ENCODE peak calls at places on chromosomes 1 and 21, in six cellular contexts. One of them, this sample, is unnamed.

GRCh38 chr1:37905624-37906196 is 41.1 kb downstream of the INPP5B start:
- DNase-seq in Calu3: no peak
- DNase-seq in progenitor cell of endocrine pancreas: no peak
- DNase-seq in HEK293T: no peak
- DNase-seq in retina: no peak
- DNase-seq in stimulated activated CD8-positive, alpha-beta memory T cell treated with anti-CD3 and anti-CD28 coated beads, Interleukin-2, amount 100 ng/mL, for 48 hours: no peak
- DNase-seq in this sample: no peak

GRCh38 chr1:209706622-209707021 is 2.0 kb downstream of the HSD11B1 start:
- DNase-seq in Calu3: no peak
- DNase-seq in progenitor cell of endocrine pancreas: no peak
- DNase-seq in HEK293T: no peak
- DNase-seq in stimulated activated CD8-positive, alpha-beta memory T cell treated with anti-CD3 and anti-CD28 coated beads, Interleukin-2, amount 100 ng/mL, for 48 hours: no peak
- DNase-seq in retina: no peak
- DNase-seq in this sample: no peak

GRCh38 chr1:35603468-35603867 is 30.4 kb downstream of the TFAP2E start:
- DNase-seq in HEK293T: no peak
- DNase-seq in retina: no peak
- DNase-seq in progenitor cell of endocrine pancreas: no peak
- DNase-seq in Calu3: no peak
- DNase-seq in stimulated activated CD8-positive, alpha-beta memory T cell treated with anti-CD3 and anti-CD28 coated beads, Interleukin-2, amount 100 ng/mL, for 48 hours: no peak
- DNase-seq in this sample: no peak

GRCh38 chr21:39712976-39713375 is 32.0 kb upstream of the IGSF5 start:
- DNase-seq in Calu3: peak
- DNase-seq in retina: no peak
- DNase-seq in HEK293T: peak
- DNase-seq in progenitor cell of endocrine pancreas: no peak
- DNase-seq in stimulated activated CD8-positive, alpha-beta memory T cell treated with anti-CD3 and anti-CD28 coated beads, Interleukin-2, amount 100 ng/mL, for 48 hours: no peak
- DNase-seq in this sample: no peak

GRCh38 chr1:162663589-162664030 is 31.3 kb downstream of the DDR2 start:
- DNase-seq in stimulated activated CD8-positive, alpha-beta memory T cell treated with anti-CD3 and anti-CD28 coated beads, Interleukin-2, amount 100 ng/mL, for 48 hours: no peak
- DNase-seq in Calu3: no peak
- DNase-seq in progenitor cell of endocrine pancreas: no peak
- DNase-seq in retina: no peak
- DNase-seq in HEK293T: no peak
- DNase-seq in this sample: peak

GRCh38 chr1:51955797-51956527 is 34.5 kb downstream of the RAB3B start:
- DNase-seq in Calu3: no peak
- DNase-seq in retina: no peak
- DNase-seq in stimulated activated CD8-positive, alpha-beta memory T cell treated with anti-CD3 and anti-CD28 coated beads, Interleukin-2, amount 100 ng/mL, for 48 hours: no peak
- DNase-seq in progenitor cell of endocrine pancreas: no peak
- DNase-seq in HEK293T: no peak
- DNase-seq in this sample: no peak

GRCh38 chr1:176541663-176542062 is 78.7 kb downstream of the PAPPA2 start:
- DNase-seq in Calu3: no peak
- DNase-seq in HEK293T: no peak
- DNase-seq in stimulated activated CD8-positive, alpha-beta memory T cell treated with anti-CD3 and anti-CD28 coated beads, Interleukin-2, amount 100 ng/mL, for 48 hours: no peak
- DNase-seq in retina: no peak
- DNase-seq in progenitor cell of endocrine pancreas: no peak
- DNase-seq in this sample: no peak

GRCh38 chr1:162028726-162029125 is 5.1 kb upstream of the OLFML2B start:
- DNase-seq in retina: no peak
- DNase-seq in stimulated activated CD8-positive, alpha-beta memory T cell treated with anti-CD3 and anti-CD28 coated beads, Interleukin-2, amount 100 ng/mL, for 48 hours: no peak
- DNase-seq in Calu3: no peak
- DNase-seq in progenitor cell of endocrine pancreas: no peak
- DNase-seq in HEK293T: no peak
- DNase-seq in this sample: no peak

GRCh38 chr21:42796327-42797062 is 82.8 kb downstream of the WDR4 start:
- DNase-seq in progenitor cell of endocrine pancreas: no peak
- DNase-seq in Calu3: peak
- DNase-seq in retina: no peak
- DNase-seq in stimulated activated CD8-positive, alpha-beta memory T cell treated with anti-CD3 and anti-CD28 coated beads, Interleukin-2, amount 100 ng/mL, for 48 hours: no peak
- DNase-seq in HEK293T: no peak
- DNase-seq in this sample: no peak

This sample was measured in astrocyte of the spinal cord.